ENCODE peak calls at places on chromosomes 5 and 9, in six cellular contexts. L, F, B, O, E and V are unnamed samples.

GRCh38 chr5:125017796-125018195 is 271.4 kb upstream of the ZNF608 start:
- DNase-seq in L (no peak), F (no peak), B (no peak), O (no peak), E (no peak), V (no peak)

GRCh38 chr9:92717201-92718085 is 47.2 kb downstream of the BICD2 start:
- DNase-seq in L (no peak), F (no peak), B (no peak), O (no peak), E (no peak), V (peak; percentile 18)

GRCh38 chr5:78116167-78116566 is 178.3 kb downstream of the AP3B1 start:
- DNase-seq in L (no peak), F (no peak), B (no peak), O (no peak), E (no peak), V (no peak)

GRCh38 chr9:91163773-91164471 is 197.8 kb downstream of the AUH start:
- DNase-seq in L (no peak), F (no peak), B (no peak), O (no peak), E (no peak), V (peak; percentile 46)

GRCh38 chr9:124174385-124174784 is 83.4 kb upstream of the NEK6 start:
- DNase-seq in L (no peak), F (no peak), B (no peak), O (no peak), E (no peak), V (no peak)

GRCh38 chr5:162323471-162323870 is 255.9 kb downstream of the GABRG2 start:
- DNase-seq in L (no peak), F (no peak), B (peak; percentile 3), O (no peak), E (no peak), V (no peak)

GRCh38 chr9:111959468-111959941 is 62.9 kb downstream of the UGCG start:
- DNase-seq in L (no peak), F (peak; percentile 13), B (no peak), O (peak; percentile 44), E (peak; percentile 92), V (no peak)

GRCh38 chr5:122776143-122776542 is 1.3 kb downstream of the SNX2 start:
- DNase-seq in L (no peak), F (no peak), B (no peak), O (no peak), E (no peak), V (no peak)

GRCh38 chr5:35963381-35963843 is 25.0 kb upstream of the CAPSL start:
- DNase-seq in L (no peak), F (no peak), B (peak; percentile 10), O (no peak), E (no peak), V (no peak)

GRCh38 chr9:94697972-94698581 is 28.4 kb upstream of the AOPEP start:
- DNase-seq in L (no peak), F (no peak), B (no peak), O (no peak), E (peak; percentile 63), V (peak; percentile 44)

GRCh38 chr9:77731008-77731698 is 83.0 kb upstream of the GNA14 start:
- DNase-seq in L (no peak), F (no peak), B (no peak), O (no peak), E (no peak), V (no peak)

GRCh38 chr5:33261305-33261704 is 179.5 kb upstream of the TARS1 start:
- DNase-seq in L (no peak), F (no peak), B (no peak), O (no peak), E (peak; percentile 78), V (no peak)

GRCh38 chr9:112526973-112527372 is 40.3 kb downstream of the KIAA1958 start:
- DNase-seq in L (no peak), F (no peak), B (no peak), O (no peak), E (no peak), V (no peak)

GRCh38 chr9:136687721-136688223 is 515 bp upstream of the AGPAT2 start:
- DNase-seq in L (peak; percentile 48), F (no peak), B (no peak), O (peak; percentile 95), E (no peak), V (peak; percentile 76)

GRCh38 chr5:134600600-134600999 is 32.0 kb downstream of the SAR1B start:
- DNase-seq in L (no peak), F (no peak), B (no peak), O (no peak), E (peak; percentile 85), V (no peak)

GRCh38 chr9:87194471-87194870 is 247.2 kb upstream of the GAS1 start:
- DNase-seq in L (no peak), F (no peak), B (no peak), O (no peak), E (peak; percentile 93), V (no peak)

GRCh38 chr9:108815156-108815555 is 40.6 kb downstream of the ACTL7B start:
- DNase-seq in L (no peak), F (no peak), B (no peak), O (no peak), E (no peak), V (no peak)

GRCh38 chr5:38265546-38266179 is 7.3 kb downstream of the EGFLAM start:
- DNase-seq in L (peak; percentile 22), F (peak; percentile 27), B (peak; percentile 67), O (peak; percentile 53), E (peak; percentile 18), V (no peak)

GRCh38 chr5:17436766-17437221 is 61.2 kb upstream of the TAF11L2 start:
- DNase-seq in L (no peak), F (no peak), B (no peak), O (no peak), E (no peak), V (no peak)

GRCh38 chr5:112917453-112918005 is 4.5 kb downstream of the REEP5 start:
- DNase-seq in L (no peak), F (no peak), B (peak; percentile 37), O (no peak), E (no peak), V (no peak)

GRCh38 chr5:9894571-9895304 is 264.6 kb upstream of the TAS2R1 start:
- DNase-seq in L (no peak), F (no peak), B (no peak), O (no peak), E (no peak), V (no peak)

GRCh38 chr5:122673343-122673742 is 101.5 kb upstream of the SNX2 start:
- DNase-seq in L (peak; percentile 27), F (no peak), B (no peak), O (no peak), E (peak; percentile 10), V (no peak)

GRCh38 chr5:134874831-134875655 is 872 bp downstream of the TXNDC15 start:
- DNase-seq in L (peak; percentile 66), F (peak; percentile 53), B (peak; percentile 67), O (peak; percentile 34), E (peak; percentile 83), V (no peak)

GRCh38 chr5:33299621-33300208 is 141.1 kb upstream of the TARS1 start:
- DNase-seq in L (no peak), F (no peak), B (peak; percentile 20), O (no peak), E (peak; percentile 49), V (no peak)

GRCh38 chr5:174428895-174429294 is 295.5 kb upstream of the MSX2 start:
- DNase-seq in L (no peak), F (no peak), B (no peak), O (no peak), E (no peak), V (no peak)

GRCh38 chr5:139835656-139836055 is 40.0 kb downstream of the PSD2 start:
- DNase-seq in L (no peak), F (no peak), B (no peak), O (no peak), E (no peak), V (no peak)

GRCh38 chr9:137302176-137303030 is at the start of gene NRARP:
- DNase-seq in L (peak; percentile 91), F (peak; percentile 92), B (peak; percentile 98), O (peak; percentile 96), E (peak; percentile 49), V (peak; percentile 89)

GRCh38 chr9:123723135-123723875 is 206.6 kb downstream of the DENND1A start:
- DNase-seq in L (no peak), F (no peak), B (no peak), O (no peak), E (no peak), V (no peak)

GRCh38 chr9:82524407-82524806 is 535.8 kb downstream of the SPATA31D1 start:
- DNase-seq in L (no peak), F (no peak), B (no peak), O (no peak), E (no peak), V (no peak)

GRCh38 chr9:131312822-131313770 is 23.6 kb downstream of the PLPP7 start:
- DNase-seq in L (no peak), F (no peak), B (no peak), O (no peak), E (no peak), V (no peak)

GRCh38 chr5:147483197-147483790 is 26.6 kb downstream of the DPYSL3 start:
- DNase-seq in L (no peak), F (no peak), B (no peak), O (no peak), E (peak; percentile 62), V (no peak)

GRCh38 chr9:128120061-128120740 is 7.3 kb downstream of the PTGES2 start:
- DNase-seq in L (no peak), F (peak; percentile 10), B (no peak), O (peak; percentile 52), E (no peak), V (no peak)

DNA sequence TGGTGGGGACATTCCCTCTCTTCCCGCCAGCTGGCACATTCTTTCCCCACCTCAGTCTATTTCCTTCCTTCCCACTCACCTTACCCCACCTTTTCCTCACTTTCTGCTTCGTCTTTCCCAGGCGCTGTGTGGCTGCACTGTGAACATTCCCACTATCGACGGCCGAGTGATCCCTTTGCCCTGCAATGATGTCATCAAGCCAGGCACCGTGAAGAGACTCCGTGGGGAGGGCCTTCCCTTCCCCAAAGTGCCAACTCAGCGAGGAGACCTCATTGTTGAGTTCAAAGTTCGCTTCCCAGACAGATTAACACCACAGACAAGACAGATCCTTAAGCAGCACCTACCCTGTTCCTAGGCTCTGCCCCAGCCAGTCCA is 7.3 kb downstream of the DNAJB5 start:
- DNase-seq in L (no peak), F (no peak), B (no peak), O (no peak), E (no peak), V (no peak)
- H3K4me1 ChIP-seq in L (peaks cover 65% of the 10 kb centered on the region), F (peaks cover 48% of the 10 kb centered on the region), B (peaks cover 21% of the 10 kb centered on the region), O (peaks cover 3% of the 10 kb centered on the region), E (peaks cover 58% of the 10 kb centered on the region), V (peaks cover 27% of the 10 kb centered on the region)

GRCh38 chr5:158755971-158756370 is 343.7 kb downstream of the EBF1 start:
- DNase-seq in L (no peak), F (no peak), B (no peak), O (no peak), E (peak; percentile 75), V (no peak)
- TF ChIP-seq CTCF in L (no peak), F (no peak), B (no peak), O (no peak), E (no peak), V (no peak)

GRCh38 chr5:97728920-97729319 is 545.9 kb upstream of the RIOK2 start:
- DNase-seq in L (no peak), F (no peak), B (no peak), O (no peak), E (peak; percentile 36), V (no peak)
- H3K4me3 ChIP-seq in L (no peak overlapping the region), F (no peak overlapping the region), B (no peak overlapping the region), O (no peak overlapping the region), E (no peak overlapping the region), V (no peak overlapping the region)

GRCh38 chr9:129482521-129483466 is 138.1 kb downstream of the C9orf50 start:
- DNase-seq in L (peak; percentile 89), F (peak; percentile 84), B (peak; percentile 90), O (peak; percentile 94), E (peak; percentile 77), V (peak; percentile 95)
- H3K4me1 ChIP-seq in L (peaks cover 84% of the 10 kb centered on the region), F (peaks cover 65% of the 10 kb centered on the region), B (peaks cover 55% of the 10 kb centered on the region), O (peaks cover 51% of the 10 kb centered on the region), E (peaks cover 56% of the 10 kb centered on the region), V (peaks cover 49% of the 10 kb centered on the region)